ENCODE peak calls at places on chromosome 17, in four cellular contexts. One of them, this sample, is unnamed.

GRCh38 chr17:64974750-64975317 is 55.6 kb upstream of the LRRC37A3 start:
- DNase-seq in prostate gland: no peak
- DNase-seq in heart right ventricle: no peak
- DNase-seq in pancreas: no peak
- DNase-seq in this sample: no peak

GRCh38 chr17:12348476-12348875 is 317.2 kb upstream of the MYOCD start:
- DNase-seq in prostate gland: no peak
- DNase-seq in heart right ventricle: no peak
- DNase-seq in pancreas: no peak
- DNase-seq in this sample: no peak

GRCh38 chr17:40461036-40461721 is 17.9 kb downstream of the IGFBP4 start:
- DNase-seq in heart right ventricle: no peak
- DNase-seq in prostate gland: no peak
- DNase-seq in pancreas: no peak
- DNase-seq in this sample: no peak

GRCh38 chr17:52470553-52470952 is 312.0 kb upstream of the CA10 start:
- DNase-seq in pancreas: no peak
- DNase-seq in prostate gland: no peak
- DNase-seq in heart right ventricle: no peak
- DNase-seq in this sample: no peak

GRCh38 chr17:73787036-73787720 is 142.9 kb upstream of the SDK2 start:
- DNase-seq in heart right ventricle: no peak
- DNase-seq in prostate gland: no peak
- DNase-seq in pancreas: no peak
- DNase-seq in this sample: no peak

GRCh38 chr17:334974-335481 is 17.6 kb downstream of the RPH3AL start:
- DNase-seq in heart right ventricle: no peak
- DNase-seq in pancreas: peak; percentile 31
- DNase-seq in prostate gland: no peak
- DNase-seq in this sample: no peak

GRCh38 chr17:80099291-80100034 is 1.9 kb upstream of the GAA start:
- DNase-seq in heart right ventricle: no peak
- DNase-seq in prostate gland: no peak
- DNase-seq in pancreas: no peak
- DNase-seq in this sample: no peak

GRCh38 chr17:37643829-37644228 is 583 bp upstream of the DDX52 start:
- DNase-seq in pancreas: peak; percentile 20
- DNase-seq in heart right ventricle: no peak
- DNase-seq in prostate gland: no peak
- DNase-seq in this sample: no peak

GRCh38 chr17:56478836-56479447 is 114.6 kb upstream of the NOG start:
- DNase-seq in heart right ventricle: no peak
- DNase-seq in prostate gland: no peak
- DNase-seq in pancreas: peak; percentile 8
- DNase-seq in this sample: no peak

GRCh38 chr17:39663688-39664580 is 1.2 kb upstream of the TCAP start:
- DNase-seq in pancreas: no peak
- DNase-seq in heart right ventricle: no peak
- DNase-seq in prostate gland: no peak
- DNase-seq in this sample: peak; percentile 77

GRCh38 chr17:2615882-2616281 is 22.4 kb downstream of the PAFAH1B1 start:
- DNase-seq in pancreas: no peak
- DNase-seq in prostate gland: no peak
- DNase-seq in heart right ventricle: no peak
- DNase-seq in this sample: no peak

GRCh38 chr17:73588291-73589095 is 55.8 kb downstream of the SDK2 start:
- DNase-seq in pancreas: no peak
- DNase-seq in prostate gland: no peak
- DNase-seq in heart right ventricle: no peak
- DNase-seq in this sample: no peak

GRCh38 chr17:79362086-79362995 is 248.5 kb downstream of the RBFOX3 start:
- DNase-seq in pancreas: no peak
- DNase-seq in prostate gland: no peak
- DNase-seq in heart right ventricle: no peak
- DNase-seq in this sample: no peak

GRCh38 chr17:78998311-78999055 is 11.1 kb downstream of the CANT1 start:
- DNase-seq in heart right ventricle: peak; percentile 58
- DNase-seq in pancreas: peak; percentile 16
- DNase-seq in prostate gland: peak; percentile 63
- DNase-seq in this sample: peak; percentile 83

GRCh38 chr17:61361084-61361483 is 38.6 kb upstream of the TBX2 start:
- DNase-seq in prostate gland: no peak
- DNase-seq in heart right ventricle: no peak
- DNase-seq in pancreas: no peak
- DNase-seq in this sample: no peak

GRCh38 chr17:81572499-81573030 is 20.4 kb upstream of the FAAP100 start:
- DNase-seq in pancreas: no peak
- DNase-seq in prostate gland: no peak
- DNase-seq in heart right ventricle: no peak
- DNase-seq in this sample: no peak

GRCh38 chr17:56820207-56820606 is 13.5 kb downstream of the C17orf67 start:
- DNase-seq in pancreas: no peak
- DNase-seq in prostate gland: no peak
- DNase-seq in heart right ventricle: no peak
- DNase-seq in this sample: no peak

GRCh38 chr17:73311428-73311780 is 397 bp downstream of the CDC42EP4 start:
- DNase-seq in prostate gland: no peak
- DNase-seq in heart right ventricle: peak; percentile 50
- DNase-seq in pancreas: no peak
- DNase-seq in this sample: peak; percentile 77

GRCh38 chr17:17028059-17028877 is 14.0 kb upstream of the MPRIP start:
- DNase-seq in pancreas: peak; percentile 74
- DNase-seq in prostate gland: peak; percentile 54
- DNase-seq in heart right ventricle: peak; percentile 33
- DNase-seq in this sample: peak; percentile 96

GRCh38 chr17:43176119-43176570 is 5.1 kb downstream of the NBR1 start:
- DNase-seq in heart right ventricle: no peak
- DNase-seq in pancreas: no peak
- DNase-seq in prostate gland: no peak
- DNase-seq in this sample: peak; percentile 51

GRCh38 chr17:68579194-68579900 is 21.8 kb downstream of the FAM20A start:
- DNase-seq in pancreas: no peak
- DNase-seq in prostate gland: no peak
- DNase-seq in heart right ventricle: no peak
- DNase-seq in this sample: no peak

GRCh38 chr17:61414936-61415251 is 15.3 kb downstream of the TBX2 start:
- DNase-seq in pancreas: no peak
- DNase-seq in heart right ventricle: no peak
- DNase-seq in prostate gland: no peak
- DNase-seq in this sample: no peak

GRCh38 chr17:63986842-63987615 is 11.1 kb upstream of the PRR29 start:
- DNase-seq in pancreas: no peak
- DNase-seq in heart right ventricle: no peak
- DNase-seq in prostate gland: no peak
- DNase-seq in this sample: no peak

GRCh38 chr17:2174471-2175293 is 119.8 kb downstream of the HIC1 start:
- DNase-seq in prostate gland: peak; percentile 75
- DNase-seq in pancreas: peak; percentile 47
- DNase-seq in heart right ventricle: peak; percentile 79
- DNase-seq in this sample: peak; percentile 49

GRCh38 chr17:37488607-37489196 is 989 bp upstream of the DUSP14 start:
- DNase-seq in heart right ventricle: peak; percentile 47
- DNase-seq in pancreas: peak; percentile 91
- DNase-seq in prostate gland: peak; percentile 91
- DNase-seq in this sample: peak; percentile 78

GRCh38 chr17:63222655-63223054 is 223.5 kb downstream of the CYB561 start:
- DNase-seq in prostate gland: no peak
- DNase-seq in pancreas: no peak
- DNase-seq in heart right ventricle: no peak
- DNase-seq in this sample: no peak

GRCh38 chr17:35167666-35168065 is 20.0 kb downstream of the UNC45B start:
- DNase-seq in prostate gland: no peak
- DNase-seq in heart right ventricle: no peak
- DNase-seq in pancreas: no peak
- DNase-seq in this sample: no peak

GRCh38 chr17:66451188-66452149 is 149.1 kb downstream of the PRKCA start:
- DNase-seq in heart right ventricle: no peak
- DNase-seq in prostate gland: no peak
- DNase-seq in pancreas: peak; percentile 42
- DNase-seq in this sample: peak; percentile 78

GRCh38 chr17:72488542-72489272 is 367.9 kb downstream of the SOX9 start:
- DNase-seq in heart right ventricle: no peak
- DNase-seq in pancreas: no peak
- DNase-seq in prostate gland: no peak
- DNase-seq in this sample: no peak

GRCh38 chr17:74465378-74466110 is 890 bp upstream of the CD300A start:
- DNase-seq in prostate gland: no peak
- DNase-seq in heart right ventricle: no peak
- DNase-seq in pancreas: no peak
- DNase-seq in this sample: no peak

GRCh38 chr17:750431-751037 is 1.5 kb downstream of the GEMIN4 start:
- DNase-seq in heart right ventricle: no peak
- DNase-seq in pancreas: no peak
- DNase-seq in prostate gland: no peak
- DNase-seq in this sample: no peak

GRCh38 chr17:68627956-68628355 is 26.8 kb upstream of the FAM20A start:
- DNase-seq in heart right ventricle: no peak
- DNase-seq in prostate gland: no peak
- DNase-seq in pancreas: no peak
- DNase-seq in this sample: peak; percentile 17

GRCh38 chr17:57861000-57861736 is 11.3 kb upstream of the MRPS23 start:
- DNase-seq in pancreas: peak; percentile 77
- DNase-seq in prostate gland: peak; percentile 76
- DNase-seq in heart right ventricle: peak; percentile 62
- DNase-seq in this sample: peak; percentile 81

GRCh38 chr17:82927661-82928601 is 88.1 kb upstream of the ZNF750 start:
- DNase-seq in heart right ventricle: no peak
- DNase-seq in prostate gland: no peak
- DNase-seq in pancreas: no peak
- DNase-seq in this sample: no peak

GRCh38 chr17:67055041-67055443 is 10.7 kb downstream of the CACNG1 start:
- DNase-seq in prostate gland: no peak
- DNase-seq in heart right ventricle: no peak
- DNase-seq in pancreas: no peak
- DNase-seq in this sample: no peak

GRCh38 chr17:64130559-64131001 is 636 bp upstream of the ERN1 start:
- DNase-seq in prostate gland: no peak
- DNase-seq in heart right ventricle: peak; percentile 66
- DNase-seq in pancreas: no peak
- DNase-seq in this sample: peak; percentile 59

GRCh38 chr17:79118924-79119323 is 44.3 kb downstream of the ENGASE start:
- DNase-seq in pancreas: no peak
- DNase-seq in heart right ventricle: no peak
- DNase-seq in prostate gland: no peak
- DNase-seq in this sample: no peak

GRCh38 chr17:54849660-54850059 is 51.0 kb upstream of the TOM1L1 start:
- DNase-seq in pancreas: no peak
- DNase-seq in prostate gland: no peak
- DNase-seq in heart right ventricle: no peak
- DNase-seq in this sample: no peak

GRCh38 chr17:54844262-54844661 is 56.4 kb upstream of the TOM1L1 start:
- DNase-seq in pancreas: no peak
- DNase-seq in prostate gland: no peak
- DNase-seq in heart right ventricle: no peak
- DNase-seq in this sample: no peak

DNA sequence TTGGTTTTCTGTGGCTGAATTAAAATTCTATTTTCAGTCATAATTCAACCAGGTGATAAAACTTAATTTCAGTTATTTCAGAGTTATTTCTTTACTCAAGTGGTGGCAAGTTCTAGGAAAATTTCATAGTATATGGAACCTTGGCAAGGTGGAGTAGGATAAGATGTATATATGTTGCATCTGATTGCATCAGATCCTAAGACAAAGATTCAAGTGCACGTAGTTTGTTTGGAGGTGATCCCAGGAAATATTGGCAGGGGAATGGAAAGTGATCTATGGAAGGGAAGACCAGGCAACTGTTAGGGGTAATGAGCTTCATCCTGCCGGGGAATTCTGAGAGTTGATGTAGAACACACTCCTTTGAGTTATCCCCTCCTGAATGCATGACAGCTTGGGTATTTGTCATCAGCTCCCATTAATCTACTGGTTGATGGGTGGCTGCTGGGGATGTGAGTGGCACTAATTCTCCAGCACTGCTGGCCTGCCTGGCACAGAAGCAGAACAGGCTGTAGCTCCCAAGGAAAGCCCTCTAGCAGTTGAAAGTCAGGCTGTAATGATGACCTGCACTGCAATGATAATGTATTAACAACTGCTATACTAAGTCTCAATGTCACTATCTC is 52.2 kb upstream of the TOM1L1 start:
- DNase-seq in heart right ventricle: no peak
- DNase-seq in prostate gland: no peak
- DNase-seq in pancreas: no peak
- DNase-seq in this sample: no peak
- H3K4me3 ChIP-seq in heart right ventricle: no peak overlapping the region
- H3K4me3 ChIP-seq in prostate gland: no peak overlapping the region
- H3K4me3 ChIP-seq in pancreas: no peak overlapping the region
- H3K4me3 ChIP-seq in this sample: no peak overlapping the region

GRCh38 chr17:3635474-3636153 is 436 bp downstream of the SHPK start:
- DNase-seq in prostate gland: no peak
- DNase-seq in pancreas: no peak
- DNase-seq in heart right ventricle: no peak
- DNase-seq in this sample: no peak
- TF ChIP-seq CTCF in prostate gland: no peak
- TF ChIP-seq CTCF in pancreas: no peak
- TF ChIP-seq CTCF in heart right ventricle: no peak
- TF ChIP-seq CTCF in this sample: no peak

GRCh38 chr17:33785281-33785680 is 469.8 kb upstream of the CCL2 start:
- DNase-seq in pancreas: no peak
- DNase-seq in prostate gland: no peak
- DNase-seq in heart right ventricle: no peak
- DNase-seq in this sample: no peak

GRCh38 chr17:33778505-33779398 is 476.3 kb upstream of the CCL2 start:
- DNase-seq in heart right ventricle: peak; percentile 34
- DNase-seq in prostate gland: peak; percentile 31
- DNase-seq in pancreas: peak; percentile 72
- DNase-seq in this sample: peak; percentile 53

GRCh38 chr17:33776903-33777302 is 478.2 kb upstream of the CCL2 start:
- DNase-seq in heart right ventricle: no peak
- DNase-seq in pancreas: no peak
- DNase-seq in prostate gland: no peak
- DNase-seq in this sample: no peak

GRCh38 chr17:33777674-33778073 is 477.4 kb upstream of the CCL2 start:
- DNase-seq in pancreas: no peak
- DNase-seq in heart right ventricle: no peak
- DNase-seq in prostate gland: no peak
- DNase-seq in this sample: no peak

GRCh38 chr17:33779399-33779697 is 475.7 kb upstream of the CCL2 start:
- DNase-seq in pancreas: no peak
- DNase-seq in heart right ventricle: no peak
- DNase-seq in prostate gland: no peak
- DNase-seq in this sample: no peak
- H3K4me1 ChIP-seq in pancreas: no peaks in the 10 kb centered on the region
- H3K4me1 ChIP-seq in heart right ventricle: no peaks in the 10 kb centered on the region
- H3K4me1 ChIP-seq in prostate gland: no peaks in the 10 kb centered on the region
- H3K4me1 ChIP-seq in this sample: no peaks in the 10 kb centered on the region

DNA sequence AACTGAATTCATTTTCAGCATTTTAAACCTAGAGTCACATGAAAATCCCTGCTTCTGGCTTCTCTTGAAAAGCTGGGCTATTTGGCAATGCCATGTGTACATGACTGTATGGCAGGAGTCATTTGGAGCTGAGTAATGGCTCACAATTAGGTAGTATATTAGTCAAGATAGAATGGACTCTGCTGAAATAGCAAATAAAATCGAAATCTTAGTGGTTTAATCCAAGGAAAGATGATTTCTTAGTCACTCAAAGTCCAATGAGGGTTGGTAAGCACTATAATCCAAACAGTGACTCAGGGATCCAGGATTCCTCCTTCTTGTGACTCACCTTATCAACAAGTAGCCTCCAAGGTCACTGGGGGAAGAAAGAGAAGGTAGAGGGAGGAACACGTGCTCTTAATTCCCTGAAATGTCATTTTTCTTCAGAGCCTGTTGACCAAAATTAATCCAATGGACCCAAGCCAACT is 13.9 kb upstream of the PMP22 start:
- DNase-seq in prostate gland: no peak
- DNase-seq in pancreas: no peak
- DNase-seq in heart right ventricle: no peak
- DNase-seq in this sample: no peak
- H3K4me3 ChIP-seq in prostate gland: no peak overlapping the region
- H3K4me3 ChIP-seq in pancreas: no peak overlapping the region
- H3K4me3 ChIP-seq in heart right ventricle: no peak overlapping the region
- H3K4me3 ChIP-seq in this sample: no peak overlapping the region